ENCODE peak calls at places on chromosomes 13 and 19, in nine cellular contexts. E is thoracic aorta; A is IMR-90; D is fibroblast of lung; Z is vagina; T is OCI-LY7; Q is pancreas; V is CD4-positive, CD25-positive, alpha-beta regulatory T cell; P is CD8-positive, alpha-beta T cell. I is an unnamed sample. For H3K36me3, the result is how much of the 10 kb centered on the place peaks cover.

GRCh38 chr19:4909172-4909896 is at the start of gene UHRF1:
- DNase-seq in V (no peak), D (peak), A (no peak), Z (no peak), E (no peak), T (peak), Q (no peak), P (no peak), I (peak)

GRCh38 chr13:61036715-61037114 is 378.9 kb downstream of the PCDH20 start:
- DNase-seq in V (no peak), D (peak), T (no peak), Z (no peak), Q (no peak), E (no peak), P (no peak), A (no peak), I (no peak)

GRCh38 chr13:73696713-73697112 is 437.5 kb downstream of the KLF12 start:
- DNase-seq in V (no peak), D (no peak), A (no peak), Q (no peak), T (no peak), Z (no peak), E (no peak), P (no peak), I (no peak)

GRCh38 chr13:77543711-77544110 is 8.2 kb downstream of the SCEL start:
- DNase-seq in P (no peak), E (no peak), V (no peak), Q (no peak), Z (no peak), D (peak), T (no peak), A (no peak), I (no peak)

GRCh38 chr19:39405930-39406655 is 554 bp upstream of the ZFP36 start:
- DNase-seq in A (no peak), P (peak), Q (no peak), V (peak), D (no peak), T (peak), Z (peak), E (peak), I (no peak)

GRCh38 chr19:16118489-16119033 is 6.9 kb downstream of the RAB8A start:
- DNase-seq in A (no peak), Q (peak), T (peak), E (no peak), P (no peak), D (no peak), V (no peak), Z (no peak), I (no peak)

GRCh38 chr13:102704238-102704750 is 9.4 kb upstream of the METTL21C start:
- DNase-seq in A (no peak), T (no peak), Q (no peak), V (no peak), P (no peak), E (no peak), D (no peak), Z (no peak), I (no peak)

GRCh38 chr13:83819156-83819555 is 63.1 kb downstream of the SLITRK1 start:
- DNase-seq in E (no peak), P (no peak), V (no peak), Q (no peak), A (no peak), Z (no peak), T (no peak), D (peak), I (no peak)

GRCh38 chr13:73958657-73959397 is 175.4 kb downstream of the KLF12 start:
- DNase-seq in T (no peak), E (no peak), P (no peak), Q (no peak), Z (no peak), A (no peak), D (no peak), V (no peak), I (no peak)

GRCh38 chr13:57634829-57635165 is 3.3 kb downstream of the PCDH17 start:
- DNase-seq in P (no peak), D (no peak), A (no peak), Q (no peak), Z (no peak), T (no peak), E (no peak), V (no peak), I (peak)

GRCh38 chr19:14495678-14496028 is 274 bp downstream of the GIPC1 start:
- DNase-seq in D (no peak), A (no peak), P (no peak), V (no peak), Z (no peak), E (no peak), Q (no peak), T (no peak), I (no peak)

GRCh38 chr13:50379584-50379983 is 364.3 kb downstream of the KCNRG start:
- DNase-seq in T (no peak), Q (no peak), Z (no peak), V (no peak), P (no peak), A (no peak), E (no peak), D (peak), I (no peak)

GRCh38 chr13:51590966-51591627 is 6.8 kb downstream of the WDFY2 start:
- DNase-seq in Q (no peak), A (peak), V (no peak), P (no peak), Z (no peak), E (no peak), T (no peak), D (peak), I (no peak)

GRCh38 chr19:38389101-38389925 is 816 bp downstream of the SPRED3 start:
- DNase-seq in E (peak), V (no peak), P (no peak), Q (no peak), D (peak), T (no peak), A (peak), Z (no peak), I (peak)

GRCh38 chr13:68257111-68257842 is 1027.1 kb upstream of the PCDH9 start:
- DNase-seq in A (no peak), Z (no peak), Q (no peak), T (no peak), P (no peak), E (no peak), D (no peak), V (no peak), I (no peak)

GRCh38 chr13:98450495-98451167 is 126.3 kb downstream of the STK24 start:
- DNase-seq in Z (no peak), E (no peak), A (no peak), V (no peak), P (no peak), T (peak), Q (no peak), D (peak), I (peak)

GRCh38 chr13:19984430-19985218 is 26.1 kb downstream of the ZMYM2 start:
- DNase-seq in E (no peak), T (peak), Z (no peak), A (peak), V (peak), D (peak), Q (no peak), P (no peak), I (peak)

GRCh38 chr19:4094761-4095487 is 28.2 kb upstream of the ZBTB7A start:
- DNase-seq in A (no peak), Z (no peak), D (no peak), P (no peak), Q (no peak), E (no peak), T (no peak), V (no peak), I (no peak)

GRCh38 chr19:42110658-42111057 is 21.6 kb downstream of the POU2F2 start:
- DNase-seq in A (no peak), Q (no peak), P (no peak), E (no peak), D (no peak), T (no peak), Z (no peak), V (no peak), I (no peak)

GRCh38 chr19:6087074-6087506 is 23.2 kb downstream of the RFX2 start:
- DNase-seq in Q (no peak), E (no peak), P (no peak), Z (no peak), T (peak), A (no peak), D (no peak), V (no peak), I (no peak)

GRCh38 chr19:11070123-11070522 is 19.1 kb upstream of the LDLR start:
- DNase-seq in E (no peak), P (no peak), V (no peak), Z (no peak), Q (no peak), A (no peak), T (no peak), D (no peak), I (no peak)

GRCh38 chr13:51996660-51997059 is 14.6 kb downstream of the ATP7B start:
- DNase-seq in D (no peak), Z (no peak), Q (no peak), T (no peak), P (no peak), A (no peak), E (no peak), V (no peak), I (no peak)

GRCh38 chr13:42377640-42378382 is 105.9 kb downstream of the AKAP11 start:
- DNase-seq in P (no peak), E (no peak), D (no peak), A (no peak), T (peak), Q (no peak), Z (no peak), V (no peak), I (no peak)

GRCh38 chr13:29507356-29507755 is 88.1 kb downstream of the SLC7A1 start:
- DNase-seq in D (no peak), A (no peak), E (no peak), Z (no peak), V (no peak), T (no peak), P (no peak), Q (no peak), I (no peak)

GRCh38 chr19:47779524-47780214 is 1.2 kb downstream of the SELENOW start:
- DNase-seq in V (no peak), E (peak), A (no peak), Q (peak), D (no peak), T (no peak), P (no peak), Z (no peak), I (no peak)

GRCh38 chr13:40439928-40440327 is 226.5 kb downstream of the FOXO1 start:
- DNase-seq in E (no peak), D (no peak), T (peak), Q (no peak), P (no peak), A (no peak), V (no peak), Z (no peak), I (no peak)

GRCh38 chr13:60288569-60288968 is 108.5 kb upstream of the TDRD3 start:
- DNase-seq in P (no peak), T (no peak), Z (no peak), Q (no peak), E (no peak), A (no peak), V (no peak), D (no peak), I (no peak)

GRCh38 chr13:23615677-23616076 is 45.5 kb downstream of the TNFRSF19 start:
- DNase-seq in D (peak), P (no peak), V (no peak), A (no peak), Z (no peak), E (no peak), Q (no peak), T (no peak), I (no peak)

GRCh38 chr19:40677156-40677555 is 13.3 kb downstream of the NUMBL start:
- DNase-seq in Z (no peak), V (no peak), A (no peak), E (no peak), T (no peak), Q (no peak), D (no peak), P (no peak), I (no peak)

GRCh38 chr19:40683437-40683836 is 7.0 kb downstream of the NUMBL start:
- DNase-seq in P (no peak), Z (no peak), V (no peak), Q (no peak), T (no peak), E (no peak), A (no peak), D (no peak), I (no peak)

GRCh38 chr19:40682431-40682964 is 8.0 kb downstream of the NUMBL start:
- DNase-seq in A (no peak), P (no peak), Z (no peak), T (no peak), V (no peak), D (no peak), E (no peak), Q (no peak), I (no peak)

GRCh38 chr19:40684280-40684679 is 6.2 kb downstream of the NUMBL start:
- DNase-seq in P (no peak), T (no peak), Z (no peak), E (no peak), D (no peak), V (no peak), A (no peak), Q (no peak), I (no peak)

GRCh38 chr19:40681039-40681438 is 9.4 kb downstream of the NUMBL start:
- DNase-seq in P (no peak), Z (no peak), E (no peak), Q (no peak), V (no peak), D (no peak), T (no peak), A (no peak), I (no peak)
- H3K36me3 ChIP-seq in P (under half), Z (under half), E (half or more), Q (under half), V (under half), D (under half), T (under half), A (half or more), I (under half)

DNA sequence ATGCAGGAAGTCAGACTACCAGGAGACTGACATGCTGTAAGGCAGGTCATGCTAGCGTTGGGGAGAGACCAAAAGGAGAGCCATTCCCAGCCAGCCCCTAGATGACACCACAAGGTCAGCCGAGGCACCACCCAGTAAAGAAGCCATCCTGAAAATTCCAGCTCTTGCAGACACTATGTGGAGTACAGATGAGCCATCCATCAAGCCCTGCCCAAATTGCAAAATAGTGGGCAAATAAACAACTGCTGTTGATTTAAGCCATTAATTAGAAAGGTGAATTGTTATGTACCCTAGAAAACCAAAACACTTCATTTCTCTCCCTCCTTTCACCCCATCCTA is 82.1 kb downstream of the TBC1D4 start:
- DNase-seq in V (no peak), D (no peak), E (no peak), P (no peak), A (no peak), T (no peak), Z (no peak), Q (no peak), I (no peak)
- H3K36me3 ChIP-seq in V (under half), D (under half), E (under half), P (under half), A (under half), T (under half), Z (under half), Q (under half), I (under half)

GRCh38 chr19:49605605-49606004 is 14.6 kb downstream of the PRR12 start:
- DNase-seq in V (no peak), D (no peak), T (no peak), E (no peak), Z (no peak), A (no peak), Q (no peak), P (no peak), I (no peak)

GRCh38 chr19:49597703-49597974 is 6.7 kb downstream of the PRR12 start:
- DNase-seq in P (no peak), Q (no peak), V (no peak), A (no peak), T (no peak), Z (no peak), D (no peak), E (no peak), I (peak)

GRCh38 chr19:49601482-49602038 is 10.6 kb downstream of the PRR12 start:
- DNase-seq in E (no peak), V (no peak), Z (no peak), T (no peak), D (no peak), Q (no peak), A (no peak), P (no peak), I (peak)

GRCh38 chr19:49599378-49600298 is 8.7 kb downstream of the PRR12 start:
- DNase-seq in A (no peak), E (no peak), P (no peak), D (no peak), Z (no peak), Q (no peak), T (no peak), V (no peak), I (peak)

DNA sequence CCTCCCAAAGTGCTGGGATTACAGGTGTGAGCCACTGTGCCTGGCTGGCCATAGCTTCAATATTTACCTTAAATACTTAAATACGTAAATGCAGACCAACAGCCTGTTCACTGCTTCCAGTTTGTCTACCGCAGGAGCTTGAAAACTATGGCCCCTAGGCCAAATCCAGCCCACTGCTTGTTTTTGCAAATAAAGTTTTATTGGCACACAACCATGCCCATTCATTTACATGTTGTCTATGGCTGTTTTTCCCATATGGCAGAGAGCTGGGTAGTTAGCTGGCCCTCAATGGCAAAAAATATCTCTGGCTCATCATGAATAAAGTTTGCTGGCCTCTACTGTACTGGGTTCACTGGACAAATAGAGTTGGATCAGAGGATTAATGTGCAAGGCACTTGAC is 11.8 kb downstream of the PRR12 start:
- DNase-seq in P (no peak), V (no peak), A (no peak), Q (no peak), Z (no peak), E (no peak), D (no peak), T (no peak), I (no peak)
- H3K36me3 ChIP-seq in P (under half), V (half or more), A (half or more), Q (under half), Z (under half), E (half or more), D (under half), T (half or more), I (under half)

GRCh38 chr19:29504454-29504853 is 21.3 kb upstream of the VSTM2B start:
- DNase-seq in D (no peak), A (no peak), V (no peak), P (no peak), T (no peak), E (no peak), Q (no peak), Z (no peak), I (no peak)

GRCh38 chr19:29505034-29505824 is 20.6 kb upstream of the VSTM2B start:
- DNase-seq in P (no peak), Z (no peak), D (no peak), E (no peak), Q (no peak), V (no peak), T (no peak), A (no peak), I (peak)

GRCh38 chr19:29508181-29508580 is 17.6 kb upstream of the VSTM2B start:
- DNase-seq in A (no peak), T (no peak), D (no peak), Z (no peak), E (no peak), V (no peak), P (no peak), Q (no peak), I (no peak)

GRCh38 chr19:29507081-29507860 is 18.5 kb upstream of the VSTM2B start:
- DNase-seq in V (no peak), A (no peak), E (no peak), Z (no peak), T (no peak), P (no peak), D (no peak), Q (no peak), I (peak)

GRCh38 chr19:29506619-29506911 is 19.2 kb upstream of the VSTM2B start:
- DNase-seq in E (no peak), Q (no peak), V (no peak), T (no peak), A (no peak), Z (no peak), D (no peak), P (no peak), I (no peak)
- H3K36me3 ChIP-seq in E (under half), Q (under half), V (under half), T (under half), A (under half), Z (under half), D (under half), P (under half), I (under half)

GRCh38 chr19:2230029-2230531 is 6.0 kb downstream of the PLEKHJ1 start:
- DNase-seq in P (no peak), D (no peak), A (no peak), E (no peak), Z (no peak), V (no peak), Q (no peak), T (no peak), I (peak)

GRCh38 chr19:2227415-2228156 is 8.5 kb downstream of the PLEKHJ1 start:
- DNase-seq in Z (no peak), A (no peak), T (peak), D (no peak), P (no peak), Q (no peak), E (no peak), V (no peak), I (peak)

GRCh38 chr19:2228157-2229030 is 7.7 kb downstream of the PLEKHJ1 start:
- DNase-seq in Z (no peak), V (no peak), D (no peak), Q (no peak), A (no peak), T (no peak), E (no peak), P (no peak), I (no peak)

GRCh38 chr19:2230807-2231533 is 5.2 kb downstream of the PLEKHJ1 start:
- DNase-seq in Z (no peak), T (no peak), Q (no peak), A (no peak), D (no peak), E (no peak), P (no peak), V (no peak), I (no peak)

GRCh38 chr19:2229103-2230028 is 6.8 kb downstream of the PLEKHJ1 start:
- DNase-seq in D (no peak), P (no peak), Q (no peak), T (no peak), V (no peak), E (no peak), A (no peak), Z (no peak), I (peak)
- H3K36me3 ChIP-seq in D (half or more), P (under half), Q (half or more), T (half or more), V (under half), E (under half), A (half or more), Z (under half), I (under half)

GRCh38 chr13:111282425-111282824 is 38.0 kb upstream of the TEX29 start:
- DNase-seq in E (no peak), V (no peak), Z (no peak), Q (no peak), P (no peak), D (no peak), T (no peak), A (no peak), I (no peak)

GRCh38 chr13:111280226-111280625 is 40.2 kb upstream of the TEX29 start:
- DNase-seq in V (no peak), Q (no peak), T (no peak), P (no peak), E (no peak), Z (no peak), D (no peak), A (no peak), I (no peak)

GRCh38 chr13:111282997-111283396 is 37.4 kb upstream of the TEX29 start:
- DNase-seq in Q (no peak), A (no peak), Z (no peak), P (no peak), V (no peak), E (no peak), T (no peak), D (no peak), I (no peak)

GRCh38 chr13:111280666-111281577 is 39.5 kb upstream of the TEX29 start:
- DNase-seq in Z (no peak), D (peak), E (no peak), P (no peak), V (no peak), Q (no peak), T (no peak), A (peak), I (no peak)

DNA sequence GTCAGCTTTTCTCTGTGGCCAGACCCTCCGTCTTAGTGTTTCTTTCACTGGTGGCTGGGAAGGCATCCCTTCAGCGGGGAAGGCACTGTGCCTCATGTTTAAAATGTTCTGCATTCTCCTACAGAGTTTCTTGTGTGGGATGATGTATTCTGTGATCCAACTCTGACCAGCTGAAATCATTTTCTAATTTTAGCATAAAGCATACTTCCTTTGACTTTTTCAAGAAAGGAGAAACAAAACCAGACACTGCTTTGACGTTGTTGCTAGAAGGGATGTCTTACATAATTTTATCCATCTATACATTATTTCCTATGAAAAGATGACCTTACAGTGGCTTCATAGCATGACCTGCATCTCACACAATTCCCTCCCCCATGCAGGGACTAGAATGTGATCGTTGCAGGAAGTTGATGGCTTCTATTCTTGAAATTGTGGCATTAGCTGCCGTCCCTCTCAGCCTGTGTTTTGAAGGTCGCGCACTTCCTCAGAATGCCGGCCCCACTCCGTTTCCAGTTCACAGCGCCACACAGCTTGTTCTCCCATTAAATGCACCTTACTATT is 38.6 kb upstream of the TEX29 start:
- DNase-seq in E (no peak), T (no peak), A (peak), P (no peak), Q (no peak), Z (no peak), V (no peak), D (peak), I (no peak)
- H3K36me3 ChIP-seq in E (under half), T (half or more), A (under half), P (half or more), Q (under half), Z (under half), V (half or more), D (under half), I (under half)